ENCODE peak calls at places on chromosome 15, in six cellular contexts. One of them, this sample, is unnamed.

GRCh38 chr15:41561777-41562145 is 2.7 kb downstream of the TYRO3 start:
- DNase-seq in amniotic stem cell: no peak
- DNase-seq in NCI-H345: no peak
- DNase-seq in HTR-8/SVneo: no peak
- DNase-seq in BJ: no peak
- DNase-seq in G401: peak; percentile 87
- DNase-seq in this sample: peak; percentile 52

GRCh38 chr15:40054746-40055575 is 16.0 kb upstream of the SRP14 start:
- DNase-seq in amniotic stem cell: no peak
- DNase-seq in NCI-H345: peak; percentile 27
- DNase-seq in HTR-8/SVneo: peak; percentile 64
- DNase-seq in BJ: no peak
- DNase-seq in G401: peak; percentile 25
- DNase-seq in this sample: peak; percentile 40

GRCh38 chr15:82944038-82944437 is 8.5 kb downstream of the HOMER2 start:
- DNase-seq in amniotic stem cell: no peak
- DNase-seq in NCI-H345: no peak
- DNase-seq in HTR-8/SVneo: no peak
- DNase-seq in BJ: no peak
- DNase-seq in G401: peak; percentile 35
- DNase-seq in this sample: no peak

GRCh38 chr15:78229431-78230406 is 4.6 kb downstream of the ACSBG1 start:
- DNase-seq in amniotic stem cell: no peak
- DNase-seq in NCI-H345: no peak
- DNase-seq in HTR-8/SVneo: no peak
- DNase-seq in BJ: no peak
- DNase-seq in G401: no peak
- DNase-seq in this sample: no peak

GRCh38 chr15:87487484-87487883 is 769.1 kb downstream of the NTRK3 start:
- DNase-seq in amniotic stem cell: no peak
- DNase-seq in NCI-H345: no peak
- DNase-seq in HTR-8/SVneo: no peak
- DNase-seq in BJ: no peak
- DNase-seq in G401: no peak
- DNase-seq in this sample: no peak

GRCh38 chr15:70101459-70102113 is 3.9 kb upstream of the TLE3 start:
- DNase-seq in amniotic stem cell: no peak
- DNase-seq in NCI-H345: peak; percentile 84
- DNase-seq in HTR-8/SVneo: peak; percentile 88
- DNase-seq in BJ: no peak
- DNase-seq in G401: peak; percentile 69
- DNase-seq in this sample: no peak

GRCh38 chr15:84685304-84685703 is 27.3 kb upstream of the NMB start:
- DNase-seq in amniotic stem cell: peak; percentile 25
- DNase-seq in NCI-H345: no peak
- DNase-seq in HTR-8/SVneo: peak; percentile 23
- DNase-seq in BJ: peak; percentile 61
- DNase-seq in G401: no peak
- DNase-seq in this sample: no peak

GRCh38 chr15:68114356-68114755 is 60.2 kb downstream of the PIAS1 start:
- DNase-seq in amniotic stem cell: no peak
- DNase-seq in NCI-H345: no peak
- DNase-seq in HTR-8/SVneo: no peak
- DNase-seq in BJ: no peak
- DNase-seq in G401: no peak
- DNase-seq in this sample: no peak

GRCh38 chr15:61157933-61158332 is 71.2 kb downstream of the RORA start:
- DNase-seq in amniotic stem cell: no peak
- DNase-seq in NCI-H345: no peak
- DNase-seq in HTR-8/SVneo: no peak
- DNase-seq in BJ: no peak
- DNase-seq in G401: no peak
- DNase-seq in this sample: peak; percentile 45

GRCh38 chr15:72068826-72069225 is 49.1 kb downstream of the MYO9A start:
- DNase-seq in amniotic stem cell: no peak
- DNase-seq in NCI-H345: no peak
- DNase-seq in HTR-8/SVneo: no peak
- DNase-seq in BJ: no peak
- DNase-seq in G401: no peak
- DNase-seq in this sample: no peak

GRCh38 chr15:78930577-78931388 is 14.1 kb downstream of the CTSH start:
- DNase-seq in amniotic stem cell: peak; percentile 81
- DNase-seq in NCI-H345: no peak
- DNase-seq in HTR-8/SVneo: peak; percentile 89
- DNase-seq in BJ: peak; percentile 87
- DNase-seq in G401: peak; percentile 60
- DNase-seq in this sample: peak; percentile 91

GRCh38 chr15:53759333-53759975 is at the start of gene WDR72:
- DNase-seq in amniotic stem cell: no peak
- DNase-seq in NCI-H345: no peak
- DNase-seq in HTR-8/SVneo: no peak
- DNase-seq in BJ: no peak
- DNase-seq in G401: no peak
- DNase-seq in this sample: no peak

GRCh38 chr15:78301813-78302212 is 2.4 kb upstream of the SKIC8 start:
- DNase-seq in amniotic stem cell: no peak
- DNase-seq in NCI-H345: no peak
- DNase-seq in HTR-8/SVneo: no peak
- DNase-seq in BJ: no peak
- DNase-seq in G401: peak; percentile 32
- DNase-seq in this sample: no peak

GRCh38 chr15:65309882-65310418 is 5.5 kb downstream of the RNU5B-1 start:
- DNase-seq in amniotic stem cell: no peak
- DNase-seq in NCI-H345: no peak
- DNase-seq in HTR-8/SVneo: no peak
- DNase-seq in BJ: no peak
- DNase-seq in G401: no peak
- DNase-seq in this sample: no peak

GRCh38 chr15:90839187-90840071 is 29.0 kb upstream of the FURIN start:
- DNase-seq in amniotic stem cell: no peak
- DNase-seq in NCI-H345: peak; percentile 6
- DNase-seq in HTR-8/SVneo: no peak
- DNase-seq in BJ: no peak
- DNase-seq in G401: no peak
- DNase-seq in this sample: peak; percentile 66

GRCh38 chr15:82647045-82647834 is at the start of gene CPEB1:
- DNase-seq in amniotic stem cell: no peak
- DNase-seq in NCI-H345: peak; percentile 1
- DNase-seq in HTR-8/SVneo: peak; percentile 61
- DNase-seq in BJ: no peak
- DNase-seq in G401: peak; percentile 28
- DNase-seq in this sample: peak; percentile 56

GRCh38 chr15:62846805-62847481 is 195.6 kb upstream of the TPM1 start:
- DNase-seq in amniotic stem cell: no peak
- DNase-seq in NCI-H345: no peak
- DNase-seq in HTR-8/SVneo: no peak
- DNase-seq in BJ: no peak
- DNase-seq in G401: no peak
- DNase-seq in this sample: no peak

GRCh38 chr15:62242999-62243398 is 77.9 kb upstream of the C2CD4B start:
- DNase-seq in amniotic stem cell: no peak
- DNase-seq in NCI-H345: peak; percentile 43
- DNase-seq in HTR-8/SVneo: no peak
- DNase-seq in BJ: no peak
- DNase-seq in G401: no peak
- DNase-seq in this sample: no peak

GRCh38 chr15:66900586-66901310 is 164.7 kb upstream of the SMAD3 start:
- DNase-seq in amniotic stem cell: no peak
- DNase-seq in NCI-H345: no peak
- DNase-seq in HTR-8/SVneo: no peak
- DNase-seq in BJ: no peak
- DNase-seq in G401: no peak
- DNase-seq in this sample: no peak

GRCh38 chr15:75114796-75115195 is 86.9 kb upstream of the C15orf39 start:
- DNase-seq in amniotic stem cell: no peak
- DNase-seq in NCI-H345: no peak
- DNase-seq in HTR-8/SVneo: no peak
- DNase-seq in BJ: no peak
- DNase-seq in G401: peak; percentile 2
- DNase-seq in this sample: no peak

GRCh38 chr15:90001683-90002427 is 731 bp downstream of the ZNF710 start:
- DNase-seq in amniotic stem cell: no peak
- DNase-seq in NCI-H345: peak; percentile 38
- DNase-seq in HTR-8/SVneo: peak; percentile 64
- DNase-seq in BJ: no peak
- DNase-seq in G401: peak; percentile 47
- DNase-seq in this sample: peak; percentile 60

GRCh38 chr15:72281713-72282112 is 9.4 kb upstream of the PARP6 start:
- DNase-seq in amniotic stem cell: no peak
- DNase-seq in NCI-H345: no peak
- DNase-seq in HTR-8/SVneo: no peak
- DNase-seq in BJ: no peak
- DNase-seq in G401: no peak
- DNase-seq in this sample: no peak

GRCh38 chr15:70636540-70637165 is 126.7 kb downstream of the UACA start:
- DNase-seq in amniotic stem cell: no peak
- DNase-seq in NCI-H345: no peak
- DNase-seq in HTR-8/SVneo: peak; percentile 51
- DNase-seq in BJ: no peak
- DNase-seq in G401: peak; percentile 21
- DNase-seq in this sample: no peak

GRCh38 chr15:33675246-33675645 is 293.1 kb upstream of the CHRM5 start:
- DNase-seq in amniotic stem cell: no peak
- DNase-seq in NCI-H345: peak; percentile 7
- DNase-seq in HTR-8/SVneo: no peak
- DNase-seq in BJ: no peak
- DNase-seq in G401: no peak
- DNase-seq in this sample: no peak

GRCh38 chr15:61584410-61584809 is 355.3 kb upstream of the RORA start:
- DNase-seq in amniotic stem cell: no peak
- DNase-seq in NCI-H345: no peak
- DNase-seq in HTR-8/SVneo: no peak
- DNase-seq in BJ: no peak
- DNase-seq in G401: no peak
- DNase-seq in this sample: no peak

GRCh38 chr15:77944002-77944867 is 133.3 kb downstream of the TBC1D2B start:
- DNase-seq in amniotic stem cell: peak; percentile 67
- DNase-seq in NCI-H345: peak; percentile 28
- DNase-seq in HTR-8/SVneo: no peak
- DNase-seq in BJ: peak; percentile 37
- DNase-seq in G401: peak; percentile 70
- DNase-seq in this sample: peak; percentile 89

GRCh38 chr15:65406402-65407000 is 16.2 kb downstream of the IGDCC4 start:
- DNase-seq in amniotic stem cell: no peak
- DNase-seq in NCI-H345: no peak
- DNase-seq in HTR-8/SVneo: no peak
- DNase-seq in BJ: no peak
- DNase-seq in G401: no peak
- DNase-seq in this sample: no peak

GRCh38 chr15:83248151-83248851 is 36.2 kb downstream of the BNC1 start:
- DNase-seq in amniotic stem cell: peak; percentile 17
- DNase-seq in NCI-H345: peak; percentile 53
- DNase-seq in HTR-8/SVneo: peak; percentile 57
- DNase-seq in BJ: peak; percentile 8
- DNase-seq in G401: peak; percentile 75
- DNase-seq in this sample: no peak

GRCh38 chr15:65033659-65034269 is 4.3 kb upstream of the MTFMT start:
- DNase-seq in amniotic stem cell: peak; percentile 38
- DNase-seq in NCI-H345: peak; percentile 29
- DNase-seq in HTR-8/SVneo: no peak
- DNase-seq in BJ: no peak
- DNase-seq in G401: peak; percentile 45
- DNase-seq in this sample: no peak

GRCh38 chr15:83471307-83471866 is 24.2 kb downstream of the SH3GL3 start:
- DNase-seq in amniotic stem cell: no peak
- DNase-seq in NCI-H345: no peak
- DNase-seq in HTR-8/SVneo: no peak
- DNase-seq in BJ: no peak
- DNase-seq in G401: no peak
- DNase-seq in this sample: no peak

GRCh38 chr15:31326729-31327673 is at the start of gene KLF13:
- DNase-seq in amniotic stem cell: peak; percentile 27
- DNase-seq in NCI-H345: peak; percentile 76
- DNase-seq in HTR-8/SVneo: no peak
- DNase-seq in BJ: no peak
- DNase-seq in G401: peak; percentile 38
- DNase-seq in this sample: peak; percentile 57

GRCh38 chr15:77603616-77604406 is 28.9 kb downstream of the LINGO1 start:
- DNase-seq in amniotic stem cell: no peak
- DNase-seq in NCI-H345: no peak
- DNase-seq in HTR-8/SVneo: no peak
- DNase-seq in BJ: no peak
- DNase-seq in G401: peak; percentile 50
- DNase-seq in this sample: no peak

GRCh38 chr15:81160312-81161214 is 26.5 kb downstream of the CFAP161 start:
- DNase-seq in amniotic stem cell: peak; percentile 36
- DNase-seq in NCI-H345: peak; percentile 70
- DNase-seq in HTR-8/SVneo: no peak
- DNase-seq in BJ: peak; percentile 71
- DNase-seq in G401: no peak
- DNase-seq in this sample: peak; percentile 65

GRCh38 chr15:58314593-58315216 is 117.1 kb upstream of the LIPC start:
- DNase-seq in amniotic stem cell: no peak
- DNase-seq in NCI-H345: no peak
- DNase-seq in HTR-8/SVneo: no peak
- DNase-seq in BJ: no peak
- DNase-seq in G401: no peak
- DNase-seq in this sample: no peak

GRCh38 chr15:84752195-84752594 is 3.8 kb downstream of the ZNF592 start:
- DNase-seq in amniotic stem cell: no peak
- DNase-seq in NCI-H345: no peak
- DNase-seq in HTR-8/SVneo: no peak
- DNase-seq in BJ: no peak
- DNase-seq in G401: no peak
- DNase-seq in this sample: no peak

This sample was measured in ureter.